ENCODE peak calls at places on chromosome 21, in seven cellular contexts. V, K, M, W, R, P and B are unnamed samples.
A peak's percentile ranks its signal among the peaks of the same experiment; 100 is the strongest.

GRCh38 chr21:24225432-24225831 is 1381.8 kb downstream of the MRPL39 start:
- DNase-seq in R (peak; percentile 35), M (no peak), P (no peak), K (peak; percentile 50), W (no peak), V (no peak), B (no peak)

GRCh38 chr21:45344576-45344975 is 56.9 kb upstream of the POFUT2 start:
- DNase-seq in R (no peak), P (no peak), V (no peak), M (no peak), K (no peak), W (no peak), B (no peak)

GRCh38 chr21:25489673-25490072 is 117.6 kb downstream of the MRPL39 start:
- DNase-seq in W (no peak), P (no peak), K (no peak), V (no peak), R (no peak), M (peak; percentile 12), B (no peak)

GRCh38 chr21:44681861-44682579 is at the start of gene KRTAP12-1:
- DNase-seq in W (no peak), K (no peak), R (no peak), M (no peak), V (no peak), P (no peak), B (no peak)

GRCh38 chr21:37032877-37033471 is 26.5 kb downstream of the RIPPLY3 start:
- DNase-seq in P (no peak), R (peak; percentile 67), W (peak; percentile 2), M (peak; percentile 69), K (peak; percentile 61), V (no peak), B (no peak)

GRCh38 chr21:29175408-29176147 is 45.1 kb downstream of the MAP3K7CL start:
- DNase-seq in W (no peak), P (no peak), M (no peak), V (no peak), R (no peak), K (peak; percentile 53), B (no peak)

GRCh38 chr21:44087426-44088400 is 19.5 kb upstream of the PWP2 start:
- DNase-seq in R (no peak), W (no peak), K (no peak), M (no peak), V (no peak), P (no peak), B (peak; percentile 22)

GRCh38 chr21:45990049-45990711 is 8.6 kb downstream of the COL6A1 start:
- DNase-seq in K (no peak), P (no peak), V (peak; percentile 17), M (no peak), R (no peak), W (no peak), B (no peak)

GRCh38 chr21:32163386-32163785 is 115.5 kb downstream of the MIS18A start:
- DNase-seq in W (no peak), K (no peak), R (no peak), V (no peak), P (no peak), M (no peak), B (no peak)

GRCh38 chr21:36237441-36237840 is 80.8 kb downstream of the DOP1B start:
- DNase-seq in P (no peak), R (no peak), W (no peak), M (no peak), K (no peak), V (no peak), B (no peak)

GRCh38 chr21:16563795-16564194 is 834.0 kb downstream of the USP25 start:
- DNase-seq in W (peak; percentile 65), R (peak; percentile 68), M (peak; percentile 96), P (no peak), K (peak; percentile 33), V (no peak), B (no peak)

GRCh38 chr21:35273331-35273730 is 224.2 kb upstream of the RUNX1 start:
- DNase-seq in V (no peak), P (no peak), K (no peak), M (no peak), W (peak; percentile 63), R (no peak), B (peak; percentile 67)

GRCh38 chr21:41425954-41426655 is at the start of gene MX1:
- DNase-seq in W (peak; percentile 81), K (peak; percentile 7), M (peak; percentile 63), P (peak; percentile 94), R (peak; percentile 10), V (peak; percentile 68), B (peak; percentile 93)

GRCh38 chr21:30448514-30448913 is 8.4 kb downstream of the KRTAP15-1 start:
- DNase-seq in P (no peak), M (no peak), V (no peak), K (no peak), W (no peak), R (no peak), B (no peak)

GRCh38 chr21:37712204-37712934 is 203.9 kb downstream of the KCNJ6 start:
- DNase-seq in P (no peak), K (peak; percentile 70), W (peak; percentile 68), M (peak; percentile 64), R (peak; percentile 37), V (peak; percentile 59), B (peak; percentile 52)

GRCh38 chr21:38277501-38278111 is 20.8 kb downstream of the KCNJ15 start:
- DNase-seq in M (peak; percentile 99), V (peak; percentile 89), W (no peak), K (peak; percentile 98), R (peak; percentile 100), P (no peak), B (no peak)

GRCh38 chr21:42633858-42634257 is 19.6 kb upstream of the PDE9A start:
- DNase-seq in V (no peak), P (no peak), K (no peak), W (no peak), R (no peak), M (no peak), B (no peak)

GRCh38 chr21:45114072-45114471 is 39.7 kb downstream of the ADARB1 start:
- DNase-seq in P (no peak), R (no peak), V (no peak), M (no peak), W (no peak), K (no peak), B (no peak)

GRCh38 chr21:41322496-41323382 is 6.1 kb downstream of the FAM3B start:
- DNase-seq in P (no peak), M (no peak), V (no peak), W (no peak), R (no peak), K (no peak), B (no peak)

GRCh38 chr21:36791150-36791549 is 92.2 kb downstream of the SIM2 start:
- DNase-seq in P (no peak), K (no peak), R (no peak), M (no peak), W (no peak), V (no peak), B (no peak)

GRCh38 chr21:38136201-38136600 is 120.6 kb upstream of the KCNJ15 start:
- DNase-seq in P (no peak), R (peak; percentile 23), K (peak; percentile 10), V (no peak), W (no peak), M (no peak), B (no peak)

GRCh38 chr21:33424214-33424613 is 21.0 kb downstream of the IFNGR2 start:
- DNase-seq in P (no peak), K (no peak), M (no peak), W (no peak), V (no peak), R (no peak), B (no peak)

GRCh38 chr21:41620541-41620940 is 112.6 kb upstream of the TMPRSS2 start:
- DNase-seq in W (no peak), P (no peak), V (no peak), R (no peak), M (no peak), K (no peak), B (no peak)

GRCh38 chr21:46171996-46172862 is 12.0 kb downstream of the SPATC1L start:
- DNase-seq in W (no peak), K (no peak), R (no peak), V (peak; percentile 12), M (no peak), P (no peak), B (no peak)

GRCh38 chr21:37787456-37787855 is 128.8 kb downstream of the KCNJ6 start:
- DNase-seq in W (no peak), M (peak; percentile 85), P (no peak), V (no peak), R (peak; percentile 93), K (peak; percentile 87), B (no peak)